ENCODE peak calls at places on chromosomes 4 and X, in eight cellular contexts. One of them, this sample, is unnamed.

GRCh38 chrX:26783512-26784225 is 567.7 kb downstream of the MAGEB5 start:
- DNase-seq in fibroblast of the aortic adventitia: peak
- DNase-seq in thyroid gland: peak
- DNase-seq in astrocyte of the spinal cord: peak
- DNase-seq in HT1080: peak
- DNase-seq in progenitor cell of endocrine pancreas: no peak
- DNase-seq in activated CD4-positive, alpha-beta T cell treated with anti-CD3 and anti-CD28 coated beads for 48 hours: peak
- DNase-seq in NCI-H460: peak
- DNase-seq in this sample: no peak

GRCh38 chrX:41558531-41558930 is 111.4 kb downstream of the NYX start:
- DNase-seq in fibroblast of the aortic adventitia: peak
- DNase-seq in thyroid gland: no peak
- DNase-seq in astrocyte of the spinal cord: peak
- DNase-seq in HT1080: no peak
- DNase-seq in progenitor cell of endocrine pancreas: no peak
- DNase-seq in activated CD4-positive, alpha-beta T cell treated with anti-CD3 and anti-CD28 coated beads for 48 hours: no peak
- DNase-seq in NCI-H460: peak
- DNase-seq in this sample: no peak

GRCh38 chrX:67604979-67605703 is 61.3 kb downstream of the AR start:
- DNase-seq in fibroblast of the aortic adventitia: peak
- DNase-seq in thyroid gland: no peak
- DNase-seq in astrocyte of the spinal cord: peak
- DNase-seq in HT1080: peak
- DNase-seq in progenitor cell of endocrine pancreas: no peak
- DNase-seq in activated CD4-positive, alpha-beta T cell treated with anti-CD3 and anti-CD28 coated beads for 48 hours: no peak
- DNase-seq in NCI-H460: no peak
- DNase-seq in this sample: no peak

GRCh38 chr4:41125558-41126311 is 88.6 kb downstream of the APBB2 start:
- DNase-seq in fibroblast of the aortic adventitia: no peak
- DNase-seq in thyroid gland: peak
- DNase-seq in astrocyte of the spinal cord: peak
- DNase-seq in HT1080: no peak
- DNase-seq in progenitor cell of endocrine pancreas: no peak
- DNase-seq in activated CD4-positive, alpha-beta T cell treated with anti-CD3 and anti-CD28 coated beads for 48 hours: no peak
- DNase-seq in NCI-H460: no peak
- DNase-seq in this sample: no peak

GRCh38 chr4:2042207-2042946 is 16.8 kb upstream of the NAT8L start:
- DNase-seq in fibroblast of the aortic adventitia: no peak
- DNase-seq in thyroid gland: peak
- DNase-seq in astrocyte of the spinal cord: no peak
- DNase-seq in HT1080: no peak
- DNase-seq in progenitor cell of endocrine pancreas: no peak
- DNase-seq in activated CD4-positive, alpha-beta T cell treated with anti-CD3 and anti-CD28 coated beads for 48 hours: peak
- DNase-seq in NCI-H460: no peak
- DNase-seq in this sample: no peak

GRCh38 chr4:70979445-70980008 is 13.9 kb upstream of the DCK start:
- DNase-seq in fibroblast of the aortic adventitia: no peak
- DNase-seq in thyroid gland: no peak
- DNase-seq in astrocyte of the spinal cord: no peak
- DNase-seq in HT1080: no peak
- DNase-seq in progenitor cell of endocrine pancreas: no peak
- DNase-seq in activated CD4-positive, alpha-beta T cell treated with anti-CD3 and anti-CD28 coated beads for 48 hours: no peak
- DNase-seq in NCI-H460: no peak
- DNase-seq in this sample: no peak

GRCh38 chr4:29423836-29424721 is 1296.1 kb upstream of the PCDH7 start:
- DNase-seq in fibroblast of the aortic adventitia: peak
- DNase-seq in thyroid gland: no peak
- DNase-seq in astrocyte of the spinal cord: peak
- DNase-seq in HT1080: peak
- DNase-seq in progenitor cell of endocrine pancreas: no peak
- DNase-seq in activated CD4-positive, alpha-beta T cell treated with anti-CD3 and anti-CD28 coated beads for 48 hours: no peak
- DNase-seq in NCI-H460: peak
- DNase-seq in this sample: no peak

GRCh38 chr4:186934841-186935443 is 211.3 kb upstream of the FAT1 start:
- DNase-seq in fibroblast of the aortic adventitia: no peak
- DNase-seq in thyroid gland: no peak
- DNase-seq in astrocyte of the spinal cord: no peak
- DNase-seq in HT1080: no peak
- DNase-seq in progenitor cell of endocrine pancreas: no peak
- DNase-seq in activated CD4-positive, alpha-beta T cell treated with anti-CD3 and anti-CD28 coated beads for 48 hours: no peak
- DNase-seq in NCI-H460: no peak
- DNase-seq in this sample: no peak

GRCh38 chrX:140767646-140768045 is 58.1 kb downstream of the LINC00632 start:
- DNase-seq in fibroblast of the aortic adventitia: peak
- DNase-seq in thyroid gland: no peak
- DNase-seq in astrocyte of the spinal cord: no peak
- DNase-seq in HT1080: peak
- DNase-seq in progenitor cell of endocrine pancreas: no peak
- DNase-seq in activated CD4-positive, alpha-beta T cell treated with anti-CD3 and anti-CD28 coated beads for 48 hours: no peak
- DNase-seq in NCI-H460: peak
- DNase-seq in this sample: no peak

This sample was measured in prostate gland.